ENCODE peak calls at places on chromosome 11, in four cellular contexts. P is GM13977, W is fibroblast of mammary gland, D is hepatocyte. G is an unnamed sample.

GRCh38 chr11:68312780-68313573 is 586 bp downstream of the LRP5 start:
- DNase-seq in P (peak), W (no peak), D (peak), G (no peak)

GRCh38 chr11:47149781-47150180 is 26.9 kb downstream of the ARFGAP2 start:
- DNase-seq in P (no peak), W (no peak), D (no peak), G (no peak)

GRCh38 chr11:65645710-65646109 is 7.8 kb downstream of the SIPA1 start:
- DNase-seq in P (no peak), W (peak), D (no peak), G (no peak)

GRCh38 chr11:12789574-12789973 is 115.4 kb downstream of the TEAD1 start:
- DNase-seq in P (no peak), W (no peak), D (no peak), G (no peak)

GRCh38 chr11:4068962-4069361 is 25.6 kb upstream of the RRM1 start:
- DNase-seq in P (no peak), W (no peak), D (no peak), G (no peak)

GRCh38 chr11:96817488-96817887 is 427.7 kb downstream of the JRKL start:
- DNase-seq in P (no peak), W (peak), D (peak), G (no peak)

GRCh38 chr11:111123463-111124398 is 121.8 kb upstream of the POU2AF2 start:
- DNase-seq in P (no peak), W (no peak), D (no peak), G (no peak)

GRCh38 chr11:29527391-29527936 is 489.4 kb downstream of the KCNA4 start:
- DNase-seq in P (no peak), W (peak), D (peak), G (peak)

GRCh38 chr11:17988465-17988864 is 24.4 kb downstream of the SERGEF start:
- DNase-seq in P (no peak), W (no peak), D (no peak), G (no peak)

GRCh38 chr11:17986007-17986710 is 26.7 kb downstream of the SERGEF start:
- DNase-seq in P (no peak), W (peak), D (peak), G (no peak)

GRCh38 chr11:17987826-17988225 is 25.0 kb downstream of the SERGEF start:
- DNase-seq in P (no peak), W (no peak), D (no peak), G (no peak)

GRCh38 chr11:17985517-17985916 is 27.3 kb downstream of the SERGEF start:
- DNase-seq in P (no peak), W (peak), D (peak), G (peak)

DNA sequence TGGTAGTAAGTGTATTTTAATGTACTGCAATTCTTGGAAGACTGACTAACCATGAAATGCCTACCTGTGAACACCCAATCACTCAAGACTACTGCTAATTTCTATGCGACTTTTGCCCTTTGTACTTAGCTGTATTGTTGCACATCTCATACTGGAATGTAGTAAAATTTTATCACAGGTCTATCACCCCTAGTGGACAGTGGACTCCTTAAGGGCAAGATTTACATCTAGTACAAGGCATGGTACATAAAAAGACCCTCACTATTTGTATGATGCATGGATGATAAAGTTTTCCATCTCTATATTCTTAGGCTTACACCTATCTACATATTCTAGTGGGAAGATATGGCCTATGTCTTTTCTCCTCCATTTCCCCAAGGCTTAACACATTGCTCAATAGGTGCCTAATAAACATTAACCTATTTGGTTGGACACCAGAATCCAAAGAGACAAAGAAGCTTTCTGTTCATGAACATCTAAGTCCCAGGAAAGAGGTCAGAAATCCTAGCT is 26.1 kb downstream of the SERGEF start:
- DNase-seq in P (no peak), W (no peak), D (peak), G (no peak)
- TF ChIP-seq CTCF in P (no peak), W (peak), D (peak), G (peak)

DNA sequence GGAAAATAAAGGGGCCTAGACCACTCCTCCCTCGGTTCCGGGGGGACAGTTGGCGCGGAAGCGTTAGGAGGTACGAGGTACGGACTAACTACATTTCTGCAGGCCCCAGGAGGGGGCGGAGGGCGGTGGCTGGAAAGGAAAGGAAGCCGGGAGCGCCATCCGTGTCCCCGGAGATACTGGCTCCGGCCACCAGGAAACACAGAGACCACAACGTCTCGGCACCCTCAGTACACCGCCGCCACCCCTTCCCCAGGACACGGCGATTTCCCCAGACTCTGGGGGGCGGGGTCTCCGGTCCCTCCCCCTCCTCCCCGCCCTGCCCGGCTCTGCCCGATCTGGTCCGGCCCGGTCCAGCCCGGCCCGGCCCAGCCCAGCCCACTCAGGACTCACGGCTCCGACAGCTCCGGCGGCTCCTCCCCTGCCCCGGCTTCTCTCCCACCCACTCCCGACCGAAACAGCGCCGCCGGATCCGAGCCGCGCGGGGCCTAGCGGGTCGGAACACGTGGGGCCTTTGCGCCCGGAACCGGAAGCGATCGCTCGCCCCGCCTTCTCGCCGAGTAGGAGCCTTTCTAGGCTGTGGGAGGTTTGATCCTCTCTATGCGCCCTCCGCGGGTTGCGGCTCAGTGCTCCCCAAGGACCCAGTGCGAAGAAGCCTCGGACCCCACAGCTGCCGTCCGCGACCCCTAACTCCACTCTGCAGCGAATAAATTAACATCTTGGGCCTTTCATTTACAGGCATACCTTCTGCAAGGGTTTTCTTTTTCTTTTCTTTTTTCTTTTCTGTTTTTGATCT is at the start of gene ZNF202:
- DNase-seq in P (peak), W (peak), D (peak), G (peak)
- TF ChIP-seq CTCF in P (no peak), W (no peak), D (peak), G (no peak)

DNA sequence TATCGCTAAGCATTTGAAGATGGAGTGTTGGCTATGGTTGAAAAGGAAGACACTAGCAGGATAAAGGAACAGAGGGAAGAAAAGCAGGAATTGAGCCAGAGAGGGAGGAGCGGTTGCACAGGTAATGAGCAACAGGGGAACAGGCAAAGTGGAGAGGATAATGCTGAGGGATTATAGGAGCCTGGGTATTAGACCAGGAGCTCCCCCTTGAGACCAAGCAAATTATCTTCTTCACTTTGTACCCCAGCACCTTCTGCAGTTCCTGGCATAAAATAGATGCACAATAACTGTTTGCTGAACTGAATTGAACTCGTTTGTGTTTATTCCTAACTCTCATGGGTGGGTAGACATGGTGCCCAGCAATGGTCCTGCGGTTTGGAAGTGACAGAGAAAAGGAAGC is 54.6 kb upstream of the OR5P2 start:
- DNase-seq in P (no peak), W (no peak), D (no peak), G (peak)
- TF ChIP-seq CTCF in P (peak), W (no peak), D (no peak), G (no peak)

GRCh38 chr11:115499241-115499799 is 4.9 kb downstream of the CADM1 start:
- DNase-seq in P (no peak), W (no peak), D (no peak), G (no peak)

GRCh38 chr11:115498354-115498753 is 5.9 kb downstream of the CADM1 start:
- DNase-seq in P (no peak), W (no peak), D (no peak), G (no peak)

GRCh38 chr11:115493905-115494304 is 10.3 kb downstream of the CADM1 start:
- DNase-seq in P (no peak), W (no peak), D (no peak), G (no peak)

GRCh38 chr11:115497303-115497702 is 6.9 kb downstream of the CADM1 start:
- DNase-seq in P (peak), W (no peak), D (no peak), G (no peak)

GRCh38 chr11:115496892-115497291 is 7.3 kb downstream of the CADM1 start:
- DNase-seq in P (no peak), W (no peak), D (no peak), G (no peak)
- TF ChIP-seq CTCF in P (no peak), W (no peak), D (no peak), G (no peak)

G was measured in Calu3.